ENCODE peak calls at places on chromosomes 12 and 14, in seven cellular contexts. One of them, this sample, is unnamed.

GRCh38 chr12:58633479-58633878 is 286.8 kb downstream of the LRIG3 start:
- DNase-seq in mesenchymal stem cell: peak; percentile 34
- DNase-seq in H1: no peak
- DNase-seq in mesendoderm: peak; percentile 44
- DNase-seq in trophoblast cell: no peak
- DNase-seq in H9: no peak
- DNase-seq in neuronal stem cell: no peak
- DNase-seq in this sample: peak; percentile 60

GRCh38 chr12:124849382-124849781 is 14.3 kb downstream of the SCARB1 start:
- DNase-seq in trophoblast cell: no peak
- DNase-seq in mesendoderm: no peak
- DNase-seq in H9: no peak
- DNase-seq in mesenchymal stem cell: no peak
- DNase-seq in neuronal stem cell: no peak
- DNase-seq in H1: no peak
- DNase-seq in this sample: no peak

GRCh38 chr12:22406622-22407021 is 72.1 kb upstream of the ST8SIA1 start:
- DNase-seq in trophoblast cell: no peak
- DNase-seq in mesendoderm: no peak
- DNase-seq in H1: no peak
- DNase-seq in neuronal stem cell: no peak
- DNase-seq in H9: no peak
- DNase-seq in mesenchymal stem cell: no peak
- DNase-seq in this sample: no peak

GRCh38 chr14:100815478-100816285 is 10.2 kb upstream of the MEG3 start:
- DNase-seq in trophoblast cell: no peak
- DNase-seq in H9: no peak
- DNase-seq in mesendoderm: no peak
- DNase-seq in H1: no peak
- DNase-seq in neuronal stem cell: no peak
- DNase-seq in mesenchymal stem cell: peak; percentile 95
- DNase-seq in this sample: peak; percentile 87

GRCh38 chr12:69966409-69966808 is 141.4 kb downstream of the MYRFL start:
- DNase-seq in H1: no peak
- DNase-seq in H9: no peak
- DNase-seq in mesendoderm: peak; percentile 34
- DNase-seq in neuronal stem cell: no peak
- DNase-seq in trophoblast cell: peak; percentile 22
- DNase-seq in mesenchymal stem cell: peak; percentile 59
- DNase-seq in this sample: peak; percentile 55

GRCh38 chr12:121009744-121010143 is 6.5 kb downstream of the C12orf43 start:
- DNase-seq in H1: no peak
- DNase-seq in H9: peak; percentile 74
- DNase-seq in neuronal stem cell: peak; percentile 20
- DNase-seq in mesendoderm: peak; percentile 73
- DNase-seq in trophoblast cell: peak; percentile 26
- DNase-seq in mesenchymal stem cell: peak; percentile 51
- DNase-seq in this sample: peak; percentile 42

GRCh38 chr14:105197274-105197673 is 16.2 kb upstream of the NUDT14 start:
- DNase-seq in H9: no peak
- DNase-seq in trophoblast cell: peak; percentile 23
- DNase-seq in H1: no peak
- DNase-seq in mesendoderm: peak; percentile 64
- DNase-seq in mesenchymal stem cell: peak; percentile 13
- DNase-seq in neuronal stem cell: peak; percentile 47
- DNase-seq in this sample: peak; percentile 35

GRCh38 chr12:72018036-72018435 is 79.4 kb downstream of the TPH2 start:
- DNase-seq in neuronal stem cell: no peak
- DNase-seq in H1: no peak
- DNase-seq in mesenchymal stem cell: no peak
- DNase-seq in mesendoderm: no peak
- DNase-seq in trophoblast cell: no peak
- DNase-seq in H9: no peak
- DNase-seq in this sample: no peak

GRCh38 chr12:32650508-32650907 is 28.6 kb upstream of the DNM1L start:
- DNase-seq in H9: no peak
- DNase-seq in H1: peak; percentile 33
- DNase-seq in neuronal stem cell: no peak
- DNase-seq in mesenchymal stem cell: no peak
- DNase-seq in trophoblast cell: peak; percentile 11
- DNase-seq in mesendoderm: peak; percentile 42
- DNase-seq in this sample: no peak

GRCh38 chr14:20801726-20802125 is 918 bp downstream of the RNASE1 start:
- DNase-seq in H1: no peak
- DNase-seq in mesenchymal stem cell: no peak
- DNase-seq in mesendoderm: no peak
- DNase-seq in neuronal stem cell: no peak
- DNase-seq in H9: no peak
- DNase-seq in trophoblast cell: no peak
- DNase-seq in this sample: no peak

GRCh38 chr14:95339301-95339865 is 19.7 kb upstream of the CLMN start:
- DNase-seq in mesenchymal stem cell: no peak
- DNase-seq in trophoblast cell: no peak
- DNase-seq in H9: no peak
- DNase-seq in mesendoderm: no peak
- DNase-seq in H1: no peak
- DNase-seq in neuronal stem cell: no peak
- DNase-seq in this sample: no peak

GRCh38 chr14:37900582-37900981 is 305.2 kb downstream of the TTC6 start:
- DNase-seq in mesenchymal stem cell: no peak
- DNase-seq in neuronal stem cell: no peak
- DNase-seq in trophoblast cell: no peak
- DNase-seq in H9: no peak
- DNase-seq in H1: no peak
- DNase-seq in mesendoderm: no peak
- DNase-seq in this sample: peak; percentile 25

GRCh38 chr12:30110970-30111586 is 327.3 kb upstream of the TMTC1 start:
- DNase-seq in neuronal stem cell: no peak
- DNase-seq in H1: no peak
- DNase-seq in mesenchymal stem cell: peak; percentile 80
- DNase-seq in H9: no peak
- DNase-seq in mesendoderm: no peak
- DNase-seq in trophoblast cell: no peak
- DNase-seq in this sample: peak; percentile 27

GRCh38 chr12:131076277-131076676 is 122.6 kb downstream of the ADGRD1 start:
- DNase-seq in H1: no peak
- DNase-seq in H9: no peak
- DNase-seq in mesenchymal stem cell: no peak
- DNase-seq in neuronal stem cell: no peak
- DNase-seq in mesendoderm: no peak
- DNase-seq in trophoblast cell: no peak
- DNase-seq in this sample: no peak

GRCh38 chr12:100375023-100375737 is 18.3 kb downstream of the SLC17A8 start:
- DNase-seq in H9: no peak
- DNase-seq in neuronal stem cell: no peak
- DNase-seq in mesenchymal stem cell: no peak
- DNase-seq in H1: no peak
- DNase-seq in trophoblast cell: no peak
- DNase-seq in mesendoderm: no peak
- DNase-seq in this sample: peak; percentile 16

GRCh38 chr12:112381421-112381897 is 772 bp downstream of the HECTD4 start:
- DNase-seq in mesenchymal stem cell: peak; percentile 24
- DNase-seq in trophoblast cell: peak; percentile 69
- DNase-seq in mesendoderm: peak; percentile 50
- DNase-seq in neuronal stem cell: no peak
- DNase-seq in H9: peak; percentile 43
- DNase-seq in H1: no peak
- DNase-seq in this sample: no peak

GRCh38 chr14:79016828-79017505 is 846.8 kb downstream of the NRXN3 start:
- DNase-seq in mesenchymal stem cell: peak; percentile 73
- DNase-seq in neuronal stem cell: no peak
- DNase-seq in H9: no peak
- DNase-seq in mesendoderm: no peak
- DNase-seq in trophoblast cell: no peak
- DNase-seq in H1: no peak
- DNase-seq in this sample: peak; percentile 88

GRCh38 chr14:73591690-73592448 is at the start of gene ACOT4:
- DNase-seq in trophoblast cell: peak; percentile 42
- DNase-seq in H1: peak; percentile 54
- DNase-seq in mesenchymal stem cell: peak; percentile 23
- DNase-seq in neuronal stem cell: no peak
- DNase-seq in mesendoderm: peak; percentile 27
- DNase-seq in H9: peak; percentile 59
- DNase-seq in this sample: peak; percentile 20

GRCh38 chr12:76329163-76329562 is 19.1 kb downstream of the BBS10 start:
- DNase-seq in H9: no peak
- DNase-seq in H1: no peak
- DNase-seq in neuronal stem cell: no peak
- DNase-seq in mesenchymal stem cell: peak; percentile 65
- DNase-seq in trophoblast cell: peak; percentile 46
- DNase-seq in mesendoderm: peak; percentile 81
- DNase-seq in this sample: peak; percentile 86

GRCh38 chr12:19088576-19088975 is 41.0 kb upstream of the PLEKHA5 start:
- DNase-seq in mesendoderm: no peak
- DNase-seq in mesenchymal stem cell: no peak
- DNase-seq in trophoblast cell: no peak
- DNase-seq in neuronal stem cell: no peak
- DNase-seq in H1: no peak
- DNase-seq in H9: no peak
- DNase-seq in this sample: no peak

GRCh38 chr14:61573748-61574513 is 121.4 kb upstream of the HIF1A start:
- DNase-seq in H9: no peak
- DNase-seq in mesenchymal stem cell: peak; percentile 60
- DNase-seq in H1: no peak
- DNase-seq in mesendoderm: peak; percentile 38
- DNase-seq in trophoblast cell: peak; percentile 33
- DNase-seq in neuronal stem cell: no peak
- DNase-seq in this sample: peak; percentile 73

GRCh38 chr12:93753285-93753684 is 76.1 kb downstream of the CRADD start:
- DNase-seq in neuronal stem cell: no peak
- DNase-seq in H9: no peak
- DNase-seq in mesendoderm: no peak
- DNase-seq in trophoblast cell: no peak
- DNase-seq in mesenchymal stem cell: no peak
- DNase-seq in H1: no peak
- DNase-seq in this sample: no peak
- H3K23ac ChIP-seq in neuronal stem cell: no peak overlapping the region
- H3K23ac ChIP-seq in H9: no peak overlapping the region
- H3K23ac ChIP-seq in mesendoderm: no peak overlapping the region
- H3K23ac ChIP-seq in trophoblast cell: no peak overlapping the region
- H3K23ac ChIP-seq in mesenchymal stem cell: no peak overlapping the region
- H3K23ac ChIP-seq in H1: no peak overlapping the region
- H3K23ac ChIP-seq in this sample: no peak overlapping the region

DNA sequence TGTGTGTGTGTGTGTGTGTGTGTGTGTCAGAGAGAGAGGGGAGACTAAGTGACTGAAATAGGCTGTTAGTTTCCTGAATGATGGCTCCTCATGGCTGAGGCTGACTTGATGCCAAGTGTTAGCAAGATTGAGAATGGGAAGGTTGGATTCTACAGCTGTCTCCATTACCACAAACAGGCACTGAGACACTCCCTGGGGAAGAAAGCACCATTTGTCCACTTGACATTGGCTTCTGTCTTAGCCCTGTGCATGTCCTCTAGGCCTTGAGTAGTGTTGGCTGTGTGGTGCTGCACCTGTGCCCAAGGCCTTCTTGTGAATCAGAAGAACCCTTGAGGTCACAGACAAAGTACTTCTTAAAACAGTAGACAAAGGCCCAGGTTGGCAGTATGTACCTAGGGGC is 15.6 kb downstream of the ERG28 start:
- DNase-seq in mesenchymal stem cell: no peak
- DNase-seq in trophoblast cell: no peak
- DNase-seq in H1: no peak
- DNase-seq in neuronal stem cell: no peak
- DNase-seq in H9: no peak
- DNase-seq in mesendoderm: no peak
- DNase-seq in this sample: no peak
- H3K23ac ChIP-seq in mesenchymal stem cell: no peak overlapping the region
- H3K23ac ChIP-seq in trophoblast cell: no peak overlapping the region
- H3K23ac ChIP-seq in H1: no peak overlapping the region
- H3K23ac ChIP-seq in neuronal stem cell: no peak overlapping the region
- H3K23ac ChIP-seq in H9: no peak overlapping the region
- H3K23ac ChIP-seq in mesendoderm: no peak overlapping the region
- H3K23ac ChIP-seq in this sample: no peak overlapping the region

GRCh38 chr12:12720052-12720451 is 2.9 kb downstream of the CDKN1B start:
- DNase-seq in H9: no peak
- DNase-seq in H1: no peak
- DNase-seq in mesendoderm: no peak
- DNase-seq in neuronal stem cell: no peak
- DNase-seq in trophoblast cell: no peak
- DNase-seq in mesenchymal stem cell: no peak
- DNase-seq in this sample: no peak
- H3K23ac ChIP-seq in H9: no peak overlapping the region
- H3K23ac ChIP-seq in H1: no peak overlapping the region
- H3K23ac ChIP-seq in mesendoderm: no peak overlapping the region
- H3K23ac ChIP-seq in neuronal stem cell: no peak overlapping the region
- H3K23ac ChIP-seq in trophoblast cell: no peak overlapping the region
- H3K23ac ChIP-seq in mesenchymal stem cell: no peak overlapping the region
- H3K23ac ChIP-seq in this sample: peak overlapping the region; percentile 81

GRCh38 chr12:104547239-104547638 is 90.5 kb downstream of the CHST11 start:
- DNase-seq in H9: no peak
- DNase-seq in mesendoderm: no peak
- DNase-seq in mesenchymal stem cell: no peak
- DNase-seq in neuronal stem cell: no peak
- DNase-seq in trophoblast cell: no peak
- DNase-seq in H1: no peak
- DNase-seq in this sample: no peak
- H3K23ac ChIP-seq in H9: no peak overlapping the region
- H3K23ac ChIP-seq in mesendoderm: no peak overlapping the region
- H3K23ac ChIP-seq in mesenchymal stem cell: no peak overlapping the region
- H3K23ac ChIP-seq in neuronal stem cell: no peak overlapping the region
- H3K23ac ChIP-seq in trophoblast cell: no peak overlapping the region
- H3K23ac ChIP-seq in H1: no peak overlapping the region
- H3K23ac ChIP-seq in this sample: no peak overlapping the region

DNA sequence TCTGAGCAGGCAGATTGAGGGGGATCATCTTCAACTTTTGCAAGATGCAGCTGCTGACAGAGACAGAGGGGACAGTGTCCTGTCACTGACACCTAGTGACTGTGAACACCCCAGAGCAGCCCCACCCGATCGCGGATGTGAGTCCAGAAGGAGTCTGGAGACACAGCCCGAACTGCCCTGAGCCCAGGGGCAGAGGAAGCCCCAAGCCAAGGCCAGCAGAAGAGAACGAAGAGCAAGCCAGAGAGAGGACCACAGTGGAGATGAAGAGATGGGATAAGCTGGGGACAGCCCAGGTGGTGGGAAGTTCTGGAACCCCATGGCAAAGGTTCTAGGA is 21.7 kb upstream of the LRTM2 start:
- DNase-seq in neuronal stem cell: no peak
- DNase-seq in mesendoderm: no peak
- DNase-seq in mesenchymal stem cell: no peak
- DNase-seq in H9: no peak
- DNase-seq in trophoblast cell: no peak
- DNase-seq in H1: no peak
- DNase-seq in this sample: no peak
- H3K23ac ChIP-seq in neuronal stem cell: no peak overlapping the region
- H3K23ac ChIP-seq in mesendoderm: no peak overlapping the region
- H3K23ac ChIP-seq in mesenchymal stem cell: no peak overlapping the region
- H3K23ac ChIP-seq in H9: no peak overlapping the region
- H3K23ac ChIP-seq in trophoblast cell: no peak overlapping the region
- H3K23ac ChIP-seq in H1: no peak overlapping the region
- H3K23ac ChIP-seq in this sample: no peak overlapping the region

GRCh38 chr12:108602209-108602705 is 4.4 kb upstream of the TMEM119 start:
- DNase-seq in H1: no peak
- DNase-seq in mesenchymal stem cell: no peak
- DNase-seq in trophoblast cell: no peak
- DNase-seq in mesendoderm: no peak
- DNase-seq in neuronal stem cell: no peak
- DNase-seq in H9: no peak
- DNase-seq in this sample: no peak
- H3K23ac ChIP-seq in H1: no peak overlapping the region
- H3K23ac ChIP-seq in mesenchymal stem cell: no peak overlapping the region
- H3K23ac ChIP-seq in trophoblast cell: no peak overlapping the region
- H3K23ac ChIP-seq in mesendoderm: no peak overlapping the region
- H3K23ac ChIP-seq in neuronal stem cell: no peak overlapping the region
- H3K23ac ChIP-seq in H9: no peak overlapping the region
- H3K23ac ChIP-seq in this sample: no peak overlapping the region